ENCODE peak calls at places on chromosomes 5 and 9, in eight cellular contexts. G is heart right ventricle; X is mesenchymal stem cell; N is effector CD8-positive, alpha-beta T cell; Z is cardiac fibroblast; D is B cell; E is CD4-positive, alpha-beta T cell; U is NCI-H2081. M is an unnamed sample.

GRCh38 chr5:95941756-95942155 is 19.9 kb downstream of the ELL2 start:
- DNase-seq in U (no peak), Z (peak; percentile 40), N (no peak), D (no peak), E (no peak), X (peak; percentile 59), G (no peak), M (no peak)

GRCh38 chr5:141877478-141878185 is 578 bp downstream of the PCDH1 start:
- DNase-seq in N (no peak), X (peak; percentile 36), D (peak; percentile 22), E (no peak), Z (peak; percentile 34), G (no peak), U (no peak), M (no peak)

GRCh38 chr9:124371183-124371582 is 44.1 kb downstream of the PSMB7 start:
- DNase-seq in N (no peak), X (peak; percentile 58), U (no peak), D (no peak), E (no peak), G (no peak), Z (peak; percentile 69), M (no peak)

GRCh38 chr5:108028411-108028810 is 353.5 kb downstream of the FBXL17 start:
- DNase-seq in X (peak; percentile 30), U (no peak), Z (peak; percentile 47), G (no peak), E (no peak), N (no peak), D (no peak), M (no peak)

GRCh38 chr9:2013688-2014087 is 1.5 kb upstream of the SMARCA2 start:
- DNase-seq in E (no peak), X (peak; percentile 24), D (no peak), G (no peak), Z (peak; percentile 80), N (no peak), U (no peak), M (no peak)

GRCh38 chr5:41250351-41250987 is 37.1 kb upstream of the C6 start:
- DNase-seq in U (no peak), N (no peak), Z (no peak), G (no peak), D (no peak), E (no peak), X (no peak), M (no peak)

GRCh38 chr5:150186137-150186536 is 3.7 kb upstream of the SLC6A7 start:
- DNase-seq in D (no peak), X (no peak), U (no peak), E (no peak), N (no peak), G (no peak), Z (no peak), M (no peak)

GRCh38 chr5:137957948-137958347 is 68.7 kb downstream of the PKD2L2 start:
- DNase-seq in X (no peak), Z (no peak), U (no peak), D (no peak), N (no peak), E (no peak), G (no peak), M (no peak)

GRCh38 chr5:36090033-36090432 is 23.4 kb upstream of the UGT3A2 start:
- DNase-seq in U (peak; percentile 47), Z (peak; percentile 43), E (no peak), G (no peak), N (no peak), D (no peak), X (peak; percentile 48), M (no peak)

GRCh38 chr5:14816374-14816998 is 55.1 kb downstream of the ANKH start:
- DNase-seq in U (no peak), N (no peak), X (no peak), G (no peak), D (no peak), Z (peak; percentile 52), E (no peak), M (no peak)

GRCh38 chr9:97598461-97599288 is 34.5 kb downstream of the TSTD2 start:
- DNase-seq in N (peak; percentile 44), D (peak; percentile 63), X (peak; percentile 81), E (peak; percentile 62), U (peak; percentile 71), Z (peak; percentile 87), G (peak; percentile 45), M (peak; percentile 37)

GRCh38 chr9:128258326-128258725 is 17.5 kb downstream of the GOLGA2 start:
- DNase-seq in E (no peak), D (no peak), G (no peak), U (no peak), X (no peak), N (no peak), Z (no peak), M (no peak)

GRCh38 chr9:79224672-79225433 is 346.9 kb upstream of the TLE4 start:
- DNase-seq in E (no peak), N (no peak), D (no peak), X (peak; percentile 88), G (no peak), Z (peak; percentile 91), U (no peak), M (peak; percentile 57)

M was measured in amniotic stem cell.